ENCODE peak calls at places on chromosomes 3 and 15, in ten cellular contexts. G, M, L, Q, X, F, Z, W, C and B are unnamed samples.

GRCh38 chr3:102195198-102195948 is 239.4 kb upstream of the ZPLD1 start:
- DNase-seq in G (no peak), X (peak), Q (peak), M (peak), C (no peak), L (no peak), W (no peak), Z (no peak), F (peak), B (no peak)

GRCh38 chr3:50738252-50738598 is 63.5 kb downstream of the DOCK3 start:
- DNase-seq in L (no peak), C (no peak), Z (no peak), Q (no peak), F (no peak), X (no peak), W (no peak), G (no peak), M (no peak), B (no peak)

GRCh38 chr3:127914584-127914983 is 448 bp upstream of the KBTBD12 start:
- DNase-seq in L (no peak), F (no peak), G (no peak), Q (no peak), Z (no peak), C (no peak), M (no peak), X (no peak), W (no peak), B (no peak)

GRCh38 chr15:63041982-63042878 is at the start of gene TPM1:
- DNase-seq in W (peak), X (peak), M (peak), F (peak), G (peak), L (peak), Q (peak), C (peak), Z (no peak), B (peak)

GRCh38 chr15:65286069-65286703 is 497 bp downstream of the PARP16 start:
- DNase-seq in L (peak), X (peak), Z (no peak), Q (peak), M (peak), C (no peak), F (no peak), G (peak), W (no peak), B (no peak)

GRCh38 chr3:178833696-178834095 is 237.9 kb downstream of the ZMAT3 start:
- DNase-seq in F (no peak), X (peak), Z (no peak), M (no peak), Q (no peak), G (no peak), L (no peak), C (no peak), W (no peak), B (no peak)

GRCh38 chr3:81440666-81441065 is 320.8 kb downstream of the GBE1 start:
- DNase-seq in Q (no peak), L (no peak), W (no peak), Z (no peak), M (no peak), G (no peak), F (no peak), C (no peak), X (no peak), B (no peak)

GRCh38 chr15:27853624-27854455 is 245.3 kb downstream of the OCA2 start:
- DNase-seq in Q (no peak), C (no peak), M (no peak), G (no peak), F (no peak), L (no peak), Z (no peak), X (no peak), W (no peak), B (no peak)

GRCh38 chr3:136954980-136955780 is 2.6 kb upstream of the IL20RB start:
- DNase-seq in M (no peak), F (no peak), L (peak), W (no peak), Q (no peak), X (no peak), G (no peak), C (no peak), Z (no peak), B (no peak)

GRCh38 chr3:125163739-125164601 is 48.6 kb downstream of the SLC12A8 start:
- DNase-seq in G (peak), Q (peak), C (no peak), L (no peak), Z (no peak), W (no peak), X (peak), F (peak), M (no peak), B (no peak)

GRCh38 chr15:73851679-73852078 is 21.7 kb upstream of the TBC1D21 start:
- DNase-seq in W (peak), Q (peak), L (peak), C (no peak), M (no peak), X (peak), Z (no peak), G (peak), F (peak), B (peak)

GRCh38 chr3:14170569-14171159 is 7.7 kb downstream of the XPC start:
- DNase-seq in G (no peak), M (no peak), W (no peak), Z (no peak), Q (no peak), X (no peak), F (peak), L (peak), C (no peak), B (peak)

GRCh38 chr3:121064121-121064520 is 156.1 kb downstream of the STXBP5L start:
- DNase-seq in Z (no peak), L (no peak), F (no peak), X (no peak), C (no peak), W (no peak), Q (no peak), M (no peak), G (no peak), B (no peak)

GRCh38 chr15:33132722-33133345 is 61.7 kb downstream of the FMN1 start:
- DNase-seq in G (no peak), C (no peak), Z (no peak), M (peak), L (peak), Q (peak), X (peak), W (peak), F (peak), B (peak)

GRCh38 chr3:128432301-128432897 is 34.3 kb downstream of the DNAJB8 start:
- DNase-seq in Z (no peak), X (no peak), G (no peak), C (no peak), F (no peak), Q (no peak), L (no peak), M (peak), W (no peak), B (no peak)